ENCODE peak calls at places on chromosomes 7 and 10, in four cellular contexts. Z is CD4-positive, alpha-beta T cell; R is tibial artery; H is NB4. Q is an unnamed sample.

GRCh38 chr10:7258948-7259523 is 151.8 kb downstream of the SFMBT2 start:
- DNase-seq in Z (peak), R (no peak), H (peak), Q (no peak)

GRCh38 chr10:70807566-70807965 is 8.2 kb upstream of the SGPL1 start:
- DNase-seq in Z (no peak), R (no peak), H (peak), Q (no peak)

GRCh38 chr7:115271332-115272235 is 349.7 kb downstream of the MDFIC start:
- DNase-seq in Z (no peak), R (no peak), H (no peak), Q (no peak)

GRCh38 chr10:76382381-76382851 is 951.0 kb downstream of the LRMDA start:
- DNase-seq in Z (no peak), R (no peak), H (peak), Q (peak)

GRCh38 chr7:18976715-18977466 is 140.5 kb downstream of the TWIST1 start:
- DNase-seq in Z (no peak), R (no peak), H (no peak), Q (peak)

GRCh38 chr10:17504547-17505245 is 50.3 kb upstream of the ST8SIA6 start:
- DNase-seq in Z (no peak), R (no peak), H (no peak), Q (no peak)

GRCh38 chr10:125062244-125063208 is 97.8 kb downstream of the CTBP2 start:
- DNase-seq in Z (no peak), R (no peak), H (no peak), Q (no peak)

GRCh38 chr7:130896898-130897514 is 163.0 kb upstream of the KLF14 start:
- DNase-seq in Z (peak), R (no peak), H (peak), Q (peak)

GRCh38 chr10:100969175-100970075 is at the start of gene SEMA4G:
- DNase-seq in Z (peak), R (no peak), H (peak), Q (peak)

GRCh38 chr7:142030294-142030693 is 34.6 kb downstream of the MGAM start:
- DNase-seq in Z (no peak), R (no peak), H (peak), Q (peak)

GRCh38 chr10:92690211-92691041 is 671 bp downstream of the HHEX start:
- DNase-seq in Z (peak), R (peak), H (peak), Q (no peak)

GRCh38 chr10:27100800-27101347 is 580 bp upstream of the ANKRD26 start:
- DNase-seq in Z (peak), R (no peak), H (peak), Q (no peak)

GRCh38 chr10:27099916-27100799 is at the start of gene ANKRD26:
- DNase-seq in Z (peak), R (peak), H (peak), Q (peak)

GRCh38 chr10:27104919-27105318 is 4.6 kb upstream of the ANKRD26 start:
- DNase-seq in Z (no peak), R (no peak), H (peak), Q (no peak)

DNA sequence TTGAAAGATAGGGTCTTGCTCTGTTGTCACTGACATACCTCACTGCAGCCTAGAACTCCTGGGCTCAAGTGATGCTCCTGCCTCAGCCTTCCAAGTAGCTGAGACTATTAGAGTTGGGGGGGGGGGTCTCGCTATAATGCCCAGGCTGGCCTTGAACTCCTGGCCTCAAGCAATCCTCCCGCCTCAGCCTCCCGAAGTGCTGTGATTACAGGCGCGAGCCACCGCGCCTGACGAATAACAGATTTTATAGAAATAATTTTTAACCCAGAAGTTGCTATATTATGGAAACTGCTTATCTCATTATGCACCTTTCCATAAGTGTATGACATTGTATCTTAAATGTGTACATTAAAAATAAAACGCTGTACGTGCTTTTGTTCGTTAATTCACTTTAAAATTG is 846 bp downstream of the ANKRD26 start:
- DNase-seq in Z (no peak), R (no peak), H (no peak), Q (no peak)
- TF ChIP-seq CTCF in Z (no peak), R (no peak), H (no peak), Q (no peak)

GRCh38 chr10:12195603-12196506 is at the start of the genes CDC123 and NUDT5:
- DNase-seq in Z (peak), R (peak), H (peak), Q (peak)
- TF ChIP-seq CTCF in Z (no peak), R (no peak), H (no peak), Q (no peak)

DNA sequence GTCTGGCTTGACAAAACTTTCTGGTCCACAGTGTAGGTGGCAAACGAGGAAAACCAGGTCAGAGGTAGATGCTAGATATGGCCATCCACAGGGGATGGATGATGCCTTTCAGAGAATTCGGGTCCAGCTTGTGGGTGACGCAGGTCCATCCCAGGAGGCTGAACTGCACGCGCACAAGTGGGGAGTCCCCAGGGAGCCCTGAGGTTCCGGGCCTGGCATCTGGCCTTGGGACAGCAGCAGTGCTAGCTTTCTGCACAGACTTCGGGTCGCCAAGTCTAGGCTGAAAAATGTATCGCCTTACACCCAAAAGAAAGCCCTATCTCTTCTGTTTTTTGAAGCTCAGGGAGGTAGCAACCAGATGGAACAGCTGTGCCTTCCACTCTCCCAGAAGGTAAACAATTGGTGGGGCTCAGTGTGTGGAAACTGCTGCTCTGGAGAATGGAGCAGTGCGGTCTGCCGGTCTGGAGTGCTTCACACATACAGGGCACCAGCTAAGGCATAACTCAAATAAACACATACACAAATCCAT is 119.3 kb upstream of the ACBD5 start:
- DNase-seq in Z (no peak), R (no peak), H (no peak), Q (no peak)
- TF ChIP-seq CTCF in Z (no peak), R (no peak), H (no peak), Q (no peak)

GRCh38 chr7:3312583-3312982 is 11.5 kb downstream of the SDK1 start:
- DNase-seq in Z (no peak), R (no peak), H (no peak), Q (no peak)
- TF ChIP-seq CTCF in Z (no peak), R (no peak), H (no peak), Q (no peak)